ENCODE peak calls at places on chromosomes 13 and 19, in four cellular contexts. N, Q, M and R are unnamed samples.

GRCh38 chr19:49855277-49855675 is 4.3 kb downstream of the PTOV1 start:
- DNase-seq in N (peak; percentile 31), Q (no peak), M (no peak), R (no peak)

GRCh38 chr19:29378126-29378525 is 147.7 kb upstream of the VSTM2B start:
- DNase-seq in N (no peak), Q (no peak), M (no peak), R (no peak)

GRCh38 chr13:79295906-79296564 is 110.0 kb downstream of the RBM26 start:
- DNase-seq in N (no peak), Q (peak; percentile 39), M (no peak), R (no peak)

GRCh38 chr13:102707465-102707864 is 12.6 kb upstream of the METTL21C start:
- DNase-seq in N (no peak), Q (no peak), M (no peak), R (no peak)

GRCh38 chr13:105565328-105565727 is 970.1 kb downstream of the EFNB2 start:
- DNase-seq in N (no peak), Q (no peak), M (no peak), R (no peak)

GRCh38 chr19:48961051-48961649 is 4.0 kb upstream of the FTL start:
- DNase-seq in N (peak; percentile 61), Q (no peak), M (peak; percentile 36), R (no peak)

GRCh38 chr19:46977548-46977947 is 42.1 kb upstream of the NPAS1 start:
- DNase-seq in N (no peak), Q (no peak), M (no peak), R (no peak)

GRCh38 chr13:78161266-78161665 is 242.6 kb upstream of the EDNRB start:
- DNase-seq in N (no peak), Q (no peak), M (no peak), R (no peak)

GRCh38 chr13:35768126-35768525 is 291.6 kb upstream of the MAB21L1 start:
- DNase-seq in N (no peak), Q (no peak), M (no peak), R (no peak)

GRCh38 chr19:22327321-22327720 is 41.1 kb downstream of the ZNF729 start:
- DNase-seq in N (no peak), Q (no peak), M (no peak), R (no peak)

GRCh38 chr19:42010245-42011126 is 16.5 kb upstream of the ATP1A3 start:
- DNase-seq in N (no peak), Q (no peak), M (no peak), R (no peak)

GRCh38 chr19:54248016-54248601 is 5.5 kb upstream of the LILRA6 start:
- DNase-seq in N (no peak), Q (no peak), M (peak; percentile 34), R (no peak)

GRCh38 chr19:29004796-29005195 is 208.2 kb downstream of the UQCRFS1 start:
- DNase-seq in N (no peak), Q (no peak), M (no peak), R (no peak)

GRCh38 chr13:29362849-29363604 is 232.5 kb downstream of the SLC7A1 start:
- DNase-seq in N (no peak), Q (peak; percentile 30), M (no peak), R (no peak)

GRCh38 chr19:56106397-56106849 is 14.7 kb downstream of the ZNF787 start:
- DNase-seq in N (no peak), Q (peak; percentile 89), M (no peak), R (no peak)

GRCh38 chr13:42969558-42970172 is 22.4 kb downstream of the EPSTI1 start:
- DNase-seq in N (peak; percentile 70), Q (peak; percentile 85), M (peak; percentile 49), R (no peak)

GRCh38 chr13:99327133-99327532 is 19.9 kb upstream of the GPR183 start:
- DNase-seq in N (no peak), Q (no peak), M (no peak), R (no peak)

GRCh38 chr19:50362030-50362412 is 3.4 kb downstream of the NAPSA start:
- DNase-seq in N (no peak), Q (no peak), M (no peak), R (no peak)

GRCh38 chr13:42574011-42574410 is at the start of gene TNFSF11:
- DNase-seq in N (no peak), Q (no peak), M (no peak), R (no peak)

GRCh38 chr19:51743405-51743804 is 8.3 kb downstream of the FPR1 start:
- DNase-seq in N (no peak), Q (no peak), M (no peak), R (no peak)

GRCh38 chr19:51354103-51354741 is 12.0 kb downstream of the ETFB start:
- DNase-seq in N (no peak), Q (no peak), M (no peak), R (no peak)

GRCh38 chr13:113421673-113422270 is 31.5 kb downstream of the ADPRHL1 start:
- DNase-seq in N (peak; percentile 66), Q (no peak), M (no peak), R (no peak)

GRCh38 chr13:51333826-51334225 is 5.7 kb upstream of the SERPINE3 start:
- DNase-seq in N (no peak), Q (no peak), M (no peak), R (no peak)

DNA sequence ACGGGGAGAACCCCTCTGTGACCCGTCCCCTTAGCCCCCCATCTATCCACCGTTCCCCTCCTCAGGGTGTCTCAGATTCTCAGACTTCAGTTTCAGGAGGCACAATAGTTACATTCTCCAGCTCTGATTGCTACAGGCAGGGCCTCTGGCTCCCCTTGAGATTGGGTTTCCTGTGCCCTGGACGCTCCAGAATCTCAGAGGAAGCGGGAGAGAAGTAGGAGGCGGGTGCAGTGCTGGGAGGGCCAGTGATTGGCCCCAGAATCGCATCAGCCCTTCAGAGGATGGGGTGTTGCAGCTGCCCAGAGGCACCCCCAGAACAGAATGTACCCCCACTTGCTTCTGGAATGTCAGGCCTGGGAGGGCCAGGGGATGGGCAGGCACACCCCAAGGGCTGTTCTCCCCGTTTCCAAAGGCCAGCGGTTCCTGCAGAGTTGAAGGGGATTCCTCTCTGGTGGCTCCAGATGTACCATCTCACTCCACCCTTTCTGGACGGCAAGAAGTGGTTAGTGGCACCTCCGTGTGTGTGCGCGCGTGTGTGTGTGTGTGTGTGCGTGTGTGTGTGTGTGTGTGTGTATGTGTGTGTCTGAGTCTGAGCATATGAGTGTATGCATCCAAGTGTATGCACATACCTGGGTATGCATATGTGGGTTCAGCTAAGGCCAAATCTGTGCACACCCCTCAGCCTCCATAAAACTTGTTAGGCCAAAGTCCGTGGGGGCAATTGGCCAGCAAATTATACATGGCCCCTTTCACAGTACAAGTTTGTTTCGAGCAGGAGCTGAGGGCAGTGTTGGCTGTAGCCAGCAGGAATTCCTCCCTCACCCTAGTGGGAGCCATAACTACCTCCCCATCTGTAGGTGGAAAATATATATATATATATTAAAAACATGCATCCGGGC is 35.5 kb downstream of the LYL1 start:
- DNase-seq in N (no peak), Q (no peak), M (peak; percentile 65), R (no peak)
- H3K4me1 ChIP-seq in N (peaks cover 48% of the 10 kb centered on the region), Q (peaks cover 58% of the 10 kb centered on the region), M (peaks cover 99% of the 10 kb centered on the region), R (peaks cover 95% of the 10 kb centered on the region)

GRCh38 chr13:23513460-23513859 is 56.8 kb upstream of the TNFRSF19 start:
- DNase-seq in N (no peak), Q (no peak), M (no peak), R (no peak)
- H3K27me3 ChIP-seq in N (no peaks in the 10 kb centered on the region), Q (no peaks in the 10 kb centered on the region), M (no peaks in the 10 kb centered on the region), R (no peaks in the 10 kb centered on the region)

GRCh38 chr19:18396471-18397241 is 766 bp downstream of the LRRC25 start:
- DNase-seq in N (peak; percentile 54), Q (no peak), M (peak; percentile 47), R (no peak)
- H3K4me1 ChIP-seq in N (peaks cover 19% of the 10 kb centered on the region), Q (peaks cover 18% of the 10 kb centered on the region), M (peaks cover 4% of the 10 kb centered on the region), R (no peaks in the 10 kb centered on the region)

DNA sequence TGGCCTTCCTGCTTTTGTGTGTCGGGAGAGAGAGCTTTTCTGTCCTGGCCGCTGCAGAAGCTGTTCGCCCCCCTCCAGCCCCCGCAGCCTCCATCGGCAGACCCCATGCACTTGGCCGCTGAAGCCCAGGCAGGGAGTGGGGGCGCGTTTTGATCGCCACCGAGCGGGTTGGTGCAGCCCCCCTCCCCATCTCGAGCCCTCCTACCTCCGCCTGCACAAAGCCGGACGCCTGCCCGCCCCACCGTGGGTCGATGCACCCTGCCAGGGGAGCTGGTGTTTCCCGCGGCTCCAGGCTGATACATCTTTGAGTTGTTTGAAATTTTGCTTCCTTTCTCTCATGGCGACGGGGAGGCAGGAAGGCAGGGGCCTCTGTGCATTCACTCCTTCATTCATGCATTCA is 16.4 kb upstream of the ONECUT3 start:
- DNase-seq in N (no peak), Q (no peak), M (no peak), R (no peak)
- H3K27me3 ChIP-seq in N (no peaks in the 10 kb centered on the region), Q (no peaks in the 10 kb centered on the region), M (peaks cover 69% of the 10 kb centered on the region), R (no peaks in the 10 kb centered on the region)

GRCh38 chr19:44590245-44591059 is 22.9 kb upstream of the IGSF23 start:
- DNase-seq in N (no peak), Q (no peak), M (no peak), R (no peak)
- H3K4me1 ChIP-seq in N (no peaks in the 10 kb centered on the region), Q (peaks cover 5% of the 10 kb centered on the region), M (peaks cover 8% of the 10 kb centered on the region), R (no peaks in the 10 kb centered on the region)

GRCh38 chr13:25352806-25353205 is 19.0 kb upstream of the ATP8A2 start:
- DNase-seq in N (no peak), Q (no peak), M (no peak), R (no peak)

GRCh38 chr13:25352230-25352629 is 19.5 kb upstream of the ATP8A2 start:
- DNase-seq in N (no peak), Q (no peak), M (no peak), R (no peak)

GRCh38 chr13:25354377-25354776 is 17.4 kb upstream of the ATP8A2 start:
- DNase-seq in N (no peak), Q (no peak), M (no peak), R (no peak)

DNA sequence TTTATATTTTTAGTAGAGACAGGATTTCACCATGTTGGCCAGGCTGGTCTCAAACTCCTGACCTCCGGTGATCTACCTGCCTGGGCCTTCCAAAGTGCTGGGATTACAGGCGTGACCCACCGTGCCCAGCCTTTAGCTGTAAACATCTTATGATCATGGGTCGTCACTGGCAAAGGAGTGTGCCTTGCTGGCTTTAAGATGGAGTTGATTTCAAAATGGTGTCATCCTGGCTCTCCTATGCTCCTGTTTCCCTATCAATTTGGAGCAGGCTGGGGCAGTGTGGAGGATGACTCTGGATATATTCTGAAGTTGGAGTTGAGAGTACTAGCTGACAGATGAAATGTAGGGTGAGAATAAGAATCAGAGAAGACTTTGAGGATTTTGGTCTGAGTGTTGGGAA is 18.4 kb upstream of the ATP8A2 start:
- DNase-seq in N (no peak), Q (no peak), M (no peak), R (no peak)
- H3K27me3 ChIP-seq in N (no peaks in the 10 kb centered on the region), Q (no peaks in the 10 kb centered on the region), M (no peaks in the 10 kb centered on the region), R (no peaks in the 10 kb centered on the region)